ENCODE peak calls at places on chromosomes 11 and 22, in four cellular contexts. E is OCI-LY7, O is pancreas, B is H1. Y is an unnamed sample.
A peak's percentile ranks its signal among the peaks of the same experiment; 100 is the strongest.

GRCh38 chr11:73804712-73805111 is 17.0 kb downstream of the MRPL48 start:
- DNase-seq in E (no peak), O (no peak), B (no peak), Y (no peak)

GRCh38 chr11:65424200-65425104 is 1.9 kb downstream of the NEAT1 start:
- DNase-seq in B (no peak), E (peak; percentile 71), O (peak; percentile 73), Y (peak; percentile 57)

GRCh38 chr11:94853836-94854235 is 85.7 kb downstream of the AMOTL1 start:
- DNase-seq in E (no peak), O (no peak), B (no peak), Y (no peak)

GRCh38 chr11:130555251-130555841 is 106.9 kb downstream of the ADAMTS15 start:
- DNase-seq in B (no peak), E (no peak), O (peak; percentile 15), Y (no peak)

GRCh38 chr11:114892381-114893197 is 214.3 kb downstream of the NXPE2 start:
- DNase-seq in O (no peak), E (peak; percentile 17), B (no peak), Y (no peak)

GRCh38 chr11:61763930-61764605 is 11.6 kb downstream of the MYRF start:
- DNase-seq in E (no peak), B (no peak), O (no peak), Y (no peak)

GRCh38 chr11:129639300-129639699 is 176.3 kb upstream of the TMEM45B start:
- DNase-seq in O (no peak), E (no peak), B (no peak), Y (no peak)

GRCh38 chr11:76740772-76741171 is 42.4 kb upstream of the TSKU start:
- DNase-seq in B (no peak), E (no peak), O (no peak), Y (no peak)

GRCh38 chr11:70948855-70949551 is 303.4 kb downstream of the SHANK2 start:
- DNase-seq in B (no peak), O (peak; percentile 70), E (no peak), Y (no peak)

GRCh38 chr11:45768486-45768885 is 36.5 kb upstream of the SLC35C1 start:
- DNase-seq in E (no peak), O (no peak), B (no peak), Y (no peak)

GRCh38 chr22:39471421-39472141 is 14.8 kb downstream of the MGAT3 start:
- DNase-seq in B (no peak), O (no peak), E (no peak), Y (peak; percentile 70)

GRCh38 chr11:43217856-43218255 is 93.9 kb upstream of the API5 start:
- DNase-seq in B (no peak), E (no peak), O (no peak), Y (no peak)

GRCh38 chr22:49580024-49580423 is 247.6 kb downstream of the BRD1 start:
- DNase-seq in E (no peak), B (no peak), O (no peak), Y (no peak)

GRCh38 chr11:123405123-123405592 is 24.9 kb upstream of the GRAMD1B start:
- DNase-seq in E (no peak), O (no peak), B (no peak), Y (no peak)

GRCh38 chr11:10503217-10503616 is 37.8 kb downstream of the RNF141 start:
- DNase-seq in E (no peak), O (no peak), B (no peak), Y (no peak)

GRCh38 chr11:20397281-20397680 is 9.8 kb downstream of the PRMT3 start:
- DNase-seq in B (no peak), E (peak; percentile 40), O (no peak), Y (peak; percentile 68)

DNA sequence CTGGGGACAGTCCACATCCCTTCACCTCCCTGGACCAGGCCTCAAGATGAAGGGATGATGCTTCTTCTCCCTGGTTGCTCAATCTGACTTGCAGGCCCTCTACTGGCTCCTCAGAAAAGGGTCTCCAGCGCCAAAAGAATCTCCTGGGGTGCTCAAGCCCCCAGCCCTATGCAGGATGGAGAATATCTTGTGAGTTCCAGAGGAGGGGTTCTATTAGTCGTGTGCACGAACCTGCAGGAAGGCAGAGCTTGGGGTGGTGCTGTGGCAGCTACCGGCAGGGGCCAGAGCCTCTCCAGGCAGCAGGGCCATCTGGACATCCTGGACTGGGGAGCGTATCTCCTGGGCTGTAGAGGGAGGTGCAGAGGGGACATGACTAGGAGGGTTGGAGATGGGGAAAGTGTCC is 1339.5 kb downstream of the BRD1 start:
- DNase-seq in B (no peak), E (peak; percentile 10), O (no peak), Y (peak; percentile 16)
- TF ChIP-seq CTCF in B (peak; percentile 34), E (peak; percentile 64), O (no peak), Y (peak; percentile 43)

GRCh38 chr11:2928605-2929510 is at the start of gene PHLDA2:
- DNase-seq in O (peak; percentile 77), B (no peak), E (no peak), Y (no peak)
- TF ChIP-seq CTCF in O (no peak), B (no peak), E (no peak), Y (no peak)

DNA sequence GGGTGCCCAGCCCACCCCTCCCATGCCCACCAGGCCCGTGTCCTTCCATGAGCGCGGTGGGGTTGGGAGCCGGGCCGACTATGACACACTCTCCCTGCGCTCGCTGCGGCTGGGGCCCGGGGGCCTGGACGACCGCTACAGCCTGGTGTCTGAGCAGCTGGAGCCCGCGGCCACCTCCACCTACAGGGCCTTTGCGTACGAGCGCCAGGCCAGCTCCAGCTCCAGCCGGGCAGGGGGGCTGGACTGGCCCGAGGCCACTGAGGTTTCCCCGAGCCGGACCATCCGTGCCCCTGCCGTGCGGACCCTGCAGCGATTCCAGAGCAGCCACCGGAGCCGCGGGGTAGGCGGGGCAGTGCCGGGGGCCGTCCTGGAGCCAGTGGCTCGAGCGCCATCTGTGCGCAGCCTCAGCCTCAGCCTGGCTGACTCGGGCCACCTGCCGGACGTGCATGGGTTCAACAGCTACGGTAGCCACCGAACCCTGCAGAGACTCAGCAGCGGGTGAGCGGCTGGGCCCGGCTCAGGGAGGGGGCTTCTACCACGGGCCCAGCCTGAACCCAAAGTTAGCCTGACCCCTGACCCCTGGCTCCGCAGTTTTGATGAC is 3.0 kb downstream of the PKP3 start:
- DNase-seq in B (no peak), E (no peak), O (no peak), Y (peak; percentile 55)
- TF ChIP-seq CTCF in B (no peak), E (no peak), O (no peak), Y (peak; percentile 45)

GRCh38 chr22:46517255-46517761 is 20.1 kb downstream of the CELSR1 start:
- DNase-seq in B (no peak), E (no peak), O (no peak), Y (no peak)
- TF ChIP-seq CTCF in B (no peak), E (no peak), O (no peak), Y (no peak)

DNA sequence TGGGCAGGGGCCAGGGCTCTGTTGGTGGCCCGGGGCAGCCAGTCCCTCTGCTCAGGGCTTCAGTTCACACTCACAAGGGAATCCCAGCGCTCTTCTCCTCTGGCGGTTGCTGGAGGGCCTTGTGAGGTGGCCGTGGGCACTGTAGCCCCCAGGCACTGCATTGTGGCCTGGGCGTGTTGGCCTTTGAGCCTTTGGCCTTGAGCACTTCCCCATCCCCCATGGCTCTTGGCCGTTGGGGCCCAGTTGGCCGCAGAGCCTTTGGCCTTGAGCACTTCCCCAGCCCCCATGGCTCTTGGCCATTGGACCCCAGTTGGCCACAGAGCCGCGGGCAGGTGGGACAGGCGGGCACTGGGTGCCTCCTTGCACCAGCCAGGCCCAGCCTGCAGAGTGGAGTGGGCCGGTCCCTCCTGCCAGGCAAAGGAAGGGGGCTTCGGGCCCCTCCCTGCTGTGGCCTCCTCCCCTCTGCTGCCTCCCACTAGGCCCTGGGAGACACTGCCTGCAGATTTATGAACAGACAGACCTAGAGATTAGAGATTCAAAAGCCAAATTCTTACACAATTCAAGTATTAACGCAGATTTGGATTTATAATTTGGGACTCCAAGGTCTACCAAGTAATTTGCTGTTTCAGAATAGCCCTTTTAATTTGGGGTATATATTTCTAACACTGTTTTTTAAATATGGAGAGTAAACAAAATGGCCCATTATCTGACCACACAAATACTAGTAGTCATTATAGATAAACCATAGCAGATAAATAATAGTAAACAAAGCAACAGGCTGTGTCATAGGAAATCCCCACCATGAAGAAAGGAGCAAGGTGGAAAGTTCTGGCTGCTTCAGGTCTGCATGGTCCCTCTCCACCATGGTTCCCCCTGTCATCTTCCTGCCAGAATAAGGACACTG is 18.2 kb upstream of the TXNRD2 start:
- DNase-seq in O (no peak), B (no peak), E (no peak), Y (no peak)
- TF ChIP-seq CTCF in O (no peak), B (no peak), E (no peak), Y (no peak)

GRCh38 chr11:113255741-113256140 is 58.6 kb upstream of the TTC12 start:
- DNase-seq in E (no peak), B (no peak), O (no peak), Y (no peak)
- TF ChIP-seq CTCF in E (no peak), B (no peak), O (no peak), Y (no peak)

GRCh38 chr22:32822188-32822877 is 20.8 kb downstream of the TIMP3 start:
- DNase-seq in B (no peak), E (no peak), O (no peak), Y (no peak)

GRCh38 chr22:32824531-32825315 is 23.2 kb downstream of the TIMP3 start:
- DNase-seq in E (no peak), O (no peak), B (no peak), Y (no peak)

GRCh38 chr22:32826537-32826936 is 25.0 kb downstream of the TIMP3 start:
- DNase-seq in B (no peak), O (no peak), E (no peak), Y (no peak)

GRCh38 chr22:32820131-32820882 is 18.8 kb downstream of the TIMP3 start:
- DNase-seq in B (no peak), E (no peak), O (no peak), Y (no peak)

DNA sequence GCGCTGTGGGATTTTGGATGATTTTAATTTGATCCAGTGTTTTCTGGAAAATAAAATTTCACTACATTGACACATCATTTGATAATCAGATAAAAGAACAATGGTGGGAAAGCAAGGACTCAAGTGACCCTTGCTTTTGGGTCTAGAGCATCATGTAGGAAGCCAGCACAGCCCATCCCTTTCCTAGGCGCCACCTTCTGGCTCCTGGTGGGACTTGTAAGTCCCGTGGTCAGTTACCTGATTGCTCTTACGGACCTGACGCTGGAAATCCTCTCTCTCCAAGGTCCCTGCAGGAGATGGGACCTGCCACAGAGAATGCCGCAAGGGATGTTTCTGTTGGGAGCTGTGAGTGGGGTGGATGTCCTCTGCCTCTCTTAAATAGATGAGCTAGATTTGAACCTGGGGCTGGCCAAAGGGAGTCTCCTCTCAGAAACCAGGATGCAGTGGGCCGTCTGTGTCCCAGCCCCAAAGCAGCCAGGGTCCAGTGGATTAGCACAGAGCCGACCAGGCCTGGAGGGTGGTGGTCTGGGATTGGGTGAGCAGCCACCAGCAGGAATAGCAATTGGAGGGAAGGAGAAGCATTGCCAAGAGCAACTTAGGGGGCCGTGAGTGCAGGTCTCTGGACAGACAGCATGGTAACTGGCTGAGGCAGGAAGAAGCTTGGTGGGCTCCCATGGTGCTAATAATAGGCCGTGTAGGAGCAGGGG is 21.7 kb downstream of the TIMP3 start:
- DNase-seq in O (peak; percentile 40), E (peak; percentile 25), B (peak; percentile 59), Y (no peak)
- TF ChIP-seq CTCF in O (no peak), E (peak; percentile 70), B (peak; percentile 91), Y (peak; percentile 37)

GRCh38 chr11:124746621-124747243 is 5.3 kb downstream of the VSIG2 start:
- DNase-seq in O (peak; percentile 88), E (peak; percentile 90), B (peak; percentile 77), Y (peak; percentile 84)
- TF ChIP-seq CTCF in O (peak; percentile 14), E (peak; percentile 84), B (peak; percentile 71), Y (peak; percentile 89)